ENCODE peak calls at places on chromosomes 13 and 19, in four cellular contexts. B is fibroblast of lung, H is GM12865, Q is ascending aorta. D is an unnamed sample.

GRCh38 chr19:55459551-55459949 is 1.9 kb downstream of the ISOC2 start:
- DNase-seq in B (no peak), H (no peak), Q (no peak), D (no peak)

GRCh38 chr13:87677334-87678234 is 6.4 kb downstream of the SLITRK5 start:
- DNase-seq in B (peak), H (no peak), Q (no peak), D (no peak)

GRCh38 chr19:36837525-36837901 is 674 bp downstream of the ZNF790 start:
- DNase-seq in B (no peak), H (no peak), Q (no peak), D (no peak)

GRCh38 chr13:45596800-45597484 is 18.6 kb downstream of the ERICH6B start:
- DNase-seq in B (no peak), H (no peak), Q (no peak), D (no peak)

GRCh38 chr13:24261566-24261965 is 47.8 kb upstream of the C1QTNF9 start:
- DNase-seq in B (no peak), H (no peak), Q (no peak), D (no peak)

GRCh38 chr19:16073988-16074387 is 2.3 kb upstream of the TPM4 start:
- DNase-seq in B (no peak), H (no peak), Q (no peak), D (no peak)

GRCh38 chr19:17035842-17036424 is 9.3 kb upstream of the CPAMD8 start:
- DNase-seq in B (no peak), H (no peak), Q (peak), D (no peak)

GRCh38 chr13:57627663-57628062 is 3.9 kb upstream of the PCDH17 start:
- DNase-seq in B (peak), H (peak), Q (no peak), D (no peak)

DNA sequence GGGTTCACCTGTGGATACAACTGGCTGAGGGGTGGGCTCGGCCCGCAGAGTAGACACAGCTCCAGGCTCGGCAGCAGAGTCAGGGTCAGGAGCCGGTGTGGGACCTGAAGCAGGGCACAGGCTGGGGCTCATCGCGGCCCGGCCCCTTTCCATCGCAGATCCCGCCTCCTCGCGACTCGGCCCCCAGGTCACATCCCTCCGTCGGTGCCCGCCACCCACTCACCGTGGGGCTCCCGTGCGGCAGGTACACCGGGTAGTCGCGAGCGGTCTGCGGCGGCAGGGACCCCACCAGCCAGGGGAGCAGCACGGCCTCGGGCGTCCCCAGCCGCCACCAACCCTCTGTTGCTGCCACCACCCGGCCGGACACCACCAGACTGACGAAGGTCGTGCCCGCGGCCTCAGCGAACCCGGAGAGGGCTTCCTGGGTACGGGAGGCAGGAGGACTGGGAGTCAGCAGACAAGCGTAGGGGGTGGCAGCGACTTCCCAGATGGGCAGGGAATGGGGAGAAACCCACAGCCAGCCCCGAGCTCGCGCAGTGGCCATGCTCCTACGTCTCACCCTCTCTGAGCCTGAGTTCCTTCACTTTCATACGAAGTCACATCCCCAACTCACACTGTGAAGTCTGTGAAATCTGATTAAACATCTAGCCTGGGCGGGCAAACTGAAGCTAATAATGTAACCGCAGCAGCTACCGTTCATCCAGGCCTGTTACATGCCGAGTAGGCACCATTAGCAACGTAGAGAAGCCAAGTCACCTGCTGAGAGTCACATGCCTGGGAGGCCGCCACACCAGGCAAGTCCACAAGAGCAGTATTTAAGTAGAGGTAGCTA is 3.7 kb downstream of the FUZ start:
- DNase-seq in B (no peak), H (peak), Q (peak), D (peak)
- TF ChIP-seq CTCF in B (no peak), H (no peak), Q (peak), D (no peak)

DNA sequence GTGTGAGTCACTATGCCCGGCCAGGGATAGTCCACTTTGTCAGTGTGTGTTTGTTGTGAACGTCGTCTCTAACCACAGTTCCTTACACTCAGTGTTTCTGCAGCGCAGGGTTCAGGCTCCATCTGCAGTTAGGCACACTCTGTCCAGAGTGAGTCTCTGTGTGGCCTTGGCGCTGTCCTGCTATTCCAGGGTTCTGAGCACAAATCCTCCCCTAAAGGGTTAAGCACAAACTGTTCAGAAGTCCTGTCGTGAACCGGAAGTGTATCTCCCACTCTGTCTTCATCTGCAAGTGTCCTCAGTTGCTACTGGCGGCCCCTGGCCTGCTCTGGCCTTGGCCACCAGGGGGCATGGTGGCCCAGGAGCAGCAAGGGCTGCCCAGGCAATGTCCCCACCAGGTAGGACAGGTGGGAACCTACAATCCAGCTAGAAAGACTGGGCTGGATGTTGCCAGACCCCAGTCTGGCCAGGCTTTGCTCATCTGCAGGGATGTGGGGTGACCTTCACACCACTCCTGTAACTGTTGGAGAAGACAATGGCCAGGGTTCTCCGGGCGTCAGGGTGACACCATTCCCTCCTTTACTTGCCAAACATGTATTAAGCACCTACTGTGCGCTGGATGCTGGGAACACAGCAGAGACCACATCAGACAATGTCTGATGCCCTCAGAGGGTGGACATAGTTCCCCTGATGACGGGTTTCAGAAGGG is 38.6 kb upstream of the GATAD2A start:
- DNase-seq in B (peak), H (peak), Q (peak), D (peak)
- TF ChIP-seq CTCF in B (peak), H (peak), Q (peak), D (peak)

GRCh38 chr13:110256126-110256905 is 50.6 kb downstream of the COL4A1 start:
- DNase-seq in B (no peak), H (no peak), Q (peak), D (no peak)

GRCh38 chr13:110254751-110255553 is 52.0 kb downstream of the COL4A1 start:
- DNase-seq in B (no peak), H (no peak), Q (peak), D (no peak)

GRCh38 chr13:110257408-110257807 is 49.5 kb downstream of the COL4A1 start:
- DNase-seq in B (no peak), H (peak), Q (peak), D (peak)

GRCh38 chr13:110251227-110251791 is 55.6 kb downstream of the COL4A1 start:
- DNase-seq in B (no peak), H (no peak), Q (peak), D (no peak)

GRCh38 chr13:110254151-110254679 is 52.7 kb downstream of the COL4A1 start:
- DNase-seq in B (no peak), H (no peak), Q (peak), D (no peak)
- TF ChIP-seq CTCF in B (no peak), H (no peak), Q (no peak), D (no peak)

GRCh38 chr13:109274188-109274821 is 512.1 kb downstream of the IRS2 start:
- DNase-seq in B (peak), H (no peak), Q (no peak), D (peak)

GRCh38 chr13:109276261-109276660 is 510.1 kb downstream of the IRS2 start:
- DNase-seq in B (no peak), H (no peak), Q (no peak), D (no peak)

GRCh38 chr13:109275390-109275789 is 511.0 kb downstream of the IRS2 start:
- DNase-seq in B (no peak), H (no peak), Q (no peak), D (no peak)

GRCh38 chr13:109273326-109273751 is 513.0 kb downstream of the IRS2 start:
- DNase-seq in B (peak), H (no peak), Q (no peak), D (no peak)

GRCh38 chr13:109275848-109276247 is 510.5 kb downstream of the IRS2 start:
- DNase-seq in B (no peak), H (no peak), Q (no peak), D (no peak)
- TF ChIP-seq CTCF in B (no peak), H (no peak), Q (peak), D (peak)

GRCh38 chr19:29651622-29652394 is 13.5 kb upstream of the PLEKHF1 start:
- DNase-seq in B (no peak), H (no peak), Q (no peak), D (no peak)
- TF ChIP-seq CTCF in B (no peak), H (no peak), Q (no peak), D (no peak)

GRCh38 chr13:102401755-102402154 is at the start of gene FGF14:
- DNase-seq in B (peak), H (no peak), Q (no peak), D (no peak)

GRCh38 chr13:102400619-102401125 is 1.2 kb downstream of the FGF14 start:
- DNase-seq in B (peak), H (no peak), Q (peak), D (no peak)

GRCh38 chr13:102399791-102400618 is 1.8 kb downstream of the FGF14 start:
- DNase-seq in B (peak), H (no peak), Q (no peak), D (no peak)

GRCh38 chr13:102401305-102401704 is 543 bp downstream of the FGF14 start:
- DNase-seq in B (peak), H (no peak), Q (no peak), D (no peak)

GRCh38 chr13:102402292-102402691 is 444 bp upstream of the FGF14 start:
- DNase-seq in B (peak), H (no peak), Q (peak), D (no peak)
- TF ChIP-seq CTCF in B (peak), H (no peak), Q (peak), D (no peak)

DNA sequence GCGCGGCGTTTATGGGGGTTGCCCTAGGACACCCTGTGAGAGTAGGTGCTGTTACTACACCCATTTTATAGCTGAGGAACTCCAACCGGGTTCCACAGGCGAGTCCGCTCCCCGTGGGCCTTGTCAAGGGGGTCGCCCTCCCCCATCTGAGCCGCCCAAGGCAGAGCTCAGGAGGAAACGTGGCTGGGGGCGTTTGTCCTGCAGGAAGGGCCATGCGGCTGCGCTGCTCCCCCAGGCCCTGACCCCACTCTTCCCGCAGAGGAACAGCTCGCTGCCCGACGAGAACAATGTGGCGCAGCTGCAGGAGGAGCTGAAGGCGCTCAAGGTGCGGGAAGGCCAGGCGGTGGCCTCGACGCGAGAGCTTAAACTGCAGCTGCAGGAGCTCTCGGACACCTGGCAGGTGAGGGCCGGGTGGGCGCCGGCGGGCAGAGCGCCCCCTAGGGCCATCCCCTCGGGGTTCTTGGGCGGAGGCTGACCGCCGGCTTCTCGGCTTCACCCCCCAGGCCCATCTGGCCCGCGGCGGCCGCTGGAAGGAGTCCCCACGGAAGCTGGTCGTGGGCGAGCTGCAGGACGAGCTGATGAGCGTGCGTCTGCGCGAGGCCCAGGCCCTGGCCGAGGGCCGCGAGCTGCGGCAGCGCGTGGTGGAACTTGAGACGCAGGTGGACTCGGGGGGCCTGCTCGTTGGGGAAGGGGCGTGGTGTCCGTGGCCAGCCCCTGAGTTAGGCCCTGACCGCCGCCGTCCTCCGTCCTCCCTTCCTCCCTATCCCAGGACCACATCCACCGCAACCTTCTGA is 12.4 kb downstream of the PRR36 start:
- DNase-seq in B (no peak), H (no peak), Q (no peak), D (no peak)
- TF ChIP-seq CTCF in B (no peak), H (peak), Q (no peak), D (peak)

GRCh38 chr13:32448224-32448623 is 20.3 kb upstream of the N4BP2L1 start:
- DNase-seq in B (no peak), H (no peak), Q (no peak), D (no peak)
- TF ChIP-seq CTCF in B (no peak), H (no peak), Q (no peak), D (no peak)

DNA sequence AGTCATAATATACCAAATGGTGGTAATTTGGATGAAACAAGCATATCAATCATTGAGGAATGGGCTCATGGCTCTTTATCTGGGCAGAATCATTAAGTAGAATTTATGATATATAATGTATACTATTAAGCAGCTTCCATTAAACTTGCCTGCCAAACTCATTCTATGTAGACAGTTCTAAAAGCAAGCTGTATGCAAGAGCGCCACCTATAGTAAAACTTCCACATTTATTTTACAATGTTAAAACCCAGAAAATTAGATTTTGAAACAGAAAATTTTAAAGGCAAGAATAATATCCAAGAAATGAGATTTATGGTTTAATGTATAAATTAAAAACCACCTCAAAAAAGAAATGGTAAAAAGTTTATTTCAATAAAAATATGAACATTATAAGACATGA is 161.5 kb downstream of the MZT1 start:
- DNase-seq in B (peak), H (peak), Q (no peak), D (peak)
- TF ChIP-seq CTCF in B (peak), H (peak), Q (peak), D (peak)

GRCh38 chr13:84648069-84648640 is 765.9 kb upstream of the SLITRK1 start:
- DNase-seq in B (peak), H (no peak), Q (no peak), D (no peak)
- TF ChIP-seq CTCF in B (no peak), H (no peak), Q (peak), D (no peak)